ENCODE peak calls at places on chromosomes 6 and 20, in eight cellular contexts. One of them, this sample, is unnamed.

GRCh38 chr20:52269926-52270325 is 78.3 kb upstream of the ZFP64 start:
- DNase-seq in bronchial epithelial cell: no peak
- DNase-seq in activated CD4-positive, alpha-beta T cell treated with anti-CD3 and anti-CD28 coated beads, Interleukin-2, amount 50 U/mL, for 48 hours: no peak
- DNase-seq in EL: no peak
- DNase-seq in NT2/D1: no peak
- DNase-seq in nephron progenitor cell: no peak
- DNase-seq in mucosa of gallbladder: no peak
- DNase-seq in GM12865: no peak
- DNase-seq in this sample: no peak

GRCh38 chr6:150632785-150633465 is 33.2 kb downstream of the PLEKHG1 start:
- DNase-seq in bronchial epithelial cell: no peak
- DNase-seq in activated CD4-positive, alpha-beta T cell treated with anti-CD3 and anti-CD28 coated beads, Interleukin-2, amount 50 U/mL, for 48 hours: no peak
- DNase-seq in EL: no peak
- DNase-seq in NT2/D1: no peak
- DNase-seq in nephron progenitor cell: no peak
- DNase-seq in mucosa of gallbladder: no peak
- DNase-seq in GM12865: peak
- DNase-seq in this sample: no peak

GRCh38 chr20:38985603-38986170 is 23.5 kb downstream of the DHX35 start:
- DNase-seq in bronchial epithelial cell: peak
- DNase-seq in activated CD4-positive, alpha-beta T cell treated with anti-CD3 and anti-CD28 coated beads, Interleukin-2, amount 50 U/mL, for 48 hours: no peak
- DNase-seq in EL: peak
- DNase-seq in NT2/D1: no peak
- DNase-seq in nephron progenitor cell: no peak
- DNase-seq in mucosa of gallbladder: no peak
- DNase-seq in GM12865: peak
- DNase-seq in this sample: no peak

GRCh38 chr20:19660808-19661378 is 97.2 kb upstream of the RIN2 start:
- DNase-seq in bronchial epithelial cell: no peak
- DNase-seq in activated CD4-positive, alpha-beta T cell treated with anti-CD3 and anti-CD28 coated beads, Interleukin-2, amount 50 U/mL, for 48 hours: no peak
- DNase-seq in EL: no peak
- DNase-seq in NT2/D1: no peak
- DNase-seq in nephron progenitor cell: no peak
- DNase-seq in mucosa of gallbladder: no peak
- DNase-seq in GM12865: no peak
- DNase-seq in this sample: no peak

GRCh38 chr20:37574199-37574890 is 46.7 kb upstream of the BLCAP start:
- DNase-seq in bronchial epithelial cell: no peak
- DNase-seq in activated CD4-positive, alpha-beta T cell treated with anti-CD3 and anti-CD28 coated beads, Interleukin-2, amount 50 U/mL, for 48 hours: no peak
- DNase-seq in EL: no peak
- DNase-seq in NT2/D1: no peak
- DNase-seq in nephron progenitor cell: no peak
- DNase-seq in mucosa of gallbladder: no peak
- DNase-seq in GM12865: no peak
- DNase-seq in this sample: no peak

GRCh38 chr6:15996030-15996429 is 132.9 kb upstream of the MYLIP start:
- DNase-seq in bronchial epithelial cell: peak
- DNase-seq in activated CD4-positive, alpha-beta T cell treated with anti-CD3 and anti-CD28 coated beads, Interleukin-2, amount 50 U/mL, for 48 hours: no peak
- DNase-seq in EL: peak
- DNase-seq in NT2/D1: no peak
- DNase-seq in nephron progenitor cell: no peak
- DNase-seq in mucosa of gallbladder: no peak
- DNase-seq in GM12865: no peak
- DNase-seq in this sample: no peak

GRCh38 chr6:160088069-160088773 is 33.4 kb upstream of the SLC22A1 start:
- DNase-seq in bronchial epithelial cell: peak
- DNase-seq in activated CD4-positive, alpha-beta T cell treated with anti-CD3 and anti-CD28 coated beads, Interleukin-2, amount 50 U/mL, for 48 hours: no peak
- DNase-seq in EL: peak
- DNase-seq in NT2/D1: peak
- DNase-seq in nephron progenitor cell: peak
- DNase-seq in mucosa of gallbladder: peak
- DNase-seq in GM12865: no peak
- DNase-seq in this sample: peak

GRCh38 chr6:27472617-27473400 is at the start of gene ZNF184:
- DNase-seq in bronchial epithelial cell: peak
- DNase-seq in activated CD4-positive, alpha-beta T cell treated with anti-CD3 and anti-CD28 coated beads, Interleukin-2, amount 50 U/mL, for 48 hours: peak
- DNase-seq in EL: peak
- DNase-seq in NT2/D1: peak
- DNase-seq in nephron progenitor cell: peak
- DNase-seq in mucosa of gallbladder: peak
- DNase-seq in GM12865: peak
- DNase-seq in this sample: peak

GRCh38 chr6:1481326-1481725 is 92.0 kb downstream of the FOXF2 start:
- DNase-seq in bronchial epithelial cell: peak
- DNase-seq in activated CD4-positive, alpha-beta T cell treated with anti-CD3 and anti-CD28 coated beads, Interleukin-2, amount 50 U/mL, for 48 hours: no peak
- DNase-seq in EL: peak
- DNase-seq in NT2/D1: no peak
- DNase-seq in nephron progenitor cell: no peak
- DNase-seq in mucosa of gallbladder: no peak
- DNase-seq in GM12865: no peak
- DNase-seq in this sample: no peak

GRCh38 chr6:110178626-110179405 is 654 bp downstream of the WASF1 start:
- DNase-seq in bronchial epithelial cell: peak
- DNase-seq in activated CD4-positive, alpha-beta T cell treated with anti-CD3 and anti-CD28 coated beads, Interleukin-2, amount 50 U/mL, for 48 hours: peak
- DNase-seq in EL: peak
- DNase-seq in NT2/D1: no peak
- DNase-seq in nephron progenitor cell: peak
- DNase-seq in mucosa of gallbladder: peak
- DNase-seq in GM12865: peak
- DNase-seq in this sample: peak

GRCh38 chr6:18260448-18261106 is 3.8 kb downstream of the DEK start:
- DNase-seq in bronchial epithelial cell: peak
- DNase-seq in activated CD4-positive, alpha-beta T cell treated with anti-CD3 and anti-CD28 coated beads, Interleukin-2, amount 50 U/mL, for 48 hours: peak
- DNase-seq in EL: peak
- DNase-seq in NT2/D1: no peak
- DNase-seq in nephron progenitor cell: no peak
- DNase-seq in mucosa of gallbladder: no peak
- DNase-seq in GM12865: peak
- DNase-seq in this sample: no peak

GRCh38 chr20:61529354-61529753 is 277.3 kb downstream of the CDH4 start:
- DNase-seq in bronchial epithelial cell: peak
- DNase-seq in activated CD4-positive, alpha-beta T cell treated with anti-CD3 and anti-CD28 coated beads, Interleukin-2, amount 50 U/mL, for 48 hours: no peak
- DNase-seq in EL: no peak
- DNase-seq in NT2/D1: no peak
- DNase-seq in nephron progenitor cell: no peak
- DNase-seq in mucosa of gallbladder: no peak
- DNase-seq in GM12865: no peak
- DNase-seq in this sample: no peak

GRCh38 chr6:107634147-107635057 is 144.5 kb downstream of the SOBP start:
- DNase-seq in bronchial epithelial cell: no peak
- DNase-seq in activated CD4-positive, alpha-beta T cell treated with anti-CD3 and anti-CD28 coated beads, Interleukin-2, amount 50 U/mL, for 48 hours: peak
- DNase-seq in EL: no peak
- DNase-seq in NT2/D1: no peak
- DNase-seq in nephron progenitor cell: no peak
- DNase-seq in mucosa of gallbladder: no peak
- DNase-seq in GM12865: no peak
- DNase-seq in this sample: no peak

GRCh38 chr20:39825950-39826349 is 863.1 kb downstream of the MAFB start:
- DNase-seq in bronchial epithelial cell: peak
- DNase-seq in activated CD4-positive, alpha-beta T cell treated with anti-CD3 and anti-CD28 coated beads, Interleukin-2, amount 50 U/mL, for 48 hours: no peak
- DNase-seq in EL: peak
- DNase-seq in NT2/D1: no peak
- DNase-seq in nephron progenitor cell: no peak
- DNase-seq in mucosa of gallbladder: no peak
- DNase-seq in GM12865: peak
- DNase-seq in this sample: no peak

GRCh38 chr20:11180186-11180585 is 506.4 kb upstream of the JAG1 start:
- DNase-seq in bronchial epithelial cell: no peak
- DNase-seq in activated CD4-positive, alpha-beta T cell treated with anti-CD3 and anti-CD28 coated beads, Interleukin-2, amount 50 U/mL, for 48 hours: no peak
- DNase-seq in EL: no peak
- DNase-seq in NT2/D1: no peak
- DNase-seq in nephron progenitor cell: no peak
- DNase-seq in mucosa of gallbladder: no peak
- DNase-seq in GM12865: no peak
- DNase-seq in this sample: no peak

GRCh38 chr6:41723936-41724637 is 11.3 kb downstream of the TFEB start:
- DNase-seq in bronchial epithelial cell: no peak
- DNase-seq in activated CD4-positive, alpha-beta T cell treated with anti-CD3 and anti-CD28 coated beads, Interleukin-2, amount 50 U/mL, for 48 hours: no peak
- DNase-seq in EL: no peak
- DNase-seq in NT2/D1: no peak
- DNase-seq in nephron progenitor cell: no peak
- DNase-seq in mucosa of gallbladder: no peak
- DNase-seq in GM12865: peak
- DNase-seq in this sample: no peak

GRCh38 chr20:54086444-54087134 is 16.2 kb upstream of the BCAS1 start:
- DNase-seq in bronchial epithelial cell: peak
- DNase-seq in activated CD4-positive, alpha-beta T cell treated with anti-CD3 and anti-CD28 coated beads, Interleukin-2, amount 50 U/mL, for 48 hours: no peak
- DNase-seq in EL: peak
- DNase-seq in NT2/D1: no peak
- DNase-seq in nephron progenitor cell: no peak
- DNase-seq in mucosa of gallbladder: no peak
- DNase-seq in GM12865: no peak
- DNase-seq in this sample: no peak

GRCh38 chr20:57794600-57795346 is 85.0 kb upstream of the PMEPA1 start:
- DNase-seq in bronchial epithelial cell: no peak
- DNase-seq in activated CD4-positive, alpha-beta T cell treated with anti-CD3 and anti-CD28 coated beads, Interleukin-2, amount 50 U/mL, for 48 hours: no peak
- DNase-seq in EL: peak
- DNase-seq in NT2/D1: no peak
- DNase-seq in nephron progenitor cell: no peak
- DNase-seq in mucosa of gallbladder: no peak
- DNase-seq in GM12865: no peak
- DNase-seq in this sample: no peak

GRCh38 chr20:54995553-54995952 is 520.2 kb downstream of the DOK5 start:
- DNase-seq in bronchial epithelial cell: peak
- DNase-seq in activated CD4-positive, alpha-beta T cell treated with anti-CD3 and anti-CD28 coated beads, Interleukin-2, amount 50 U/mL, for 48 hours: no peak
- DNase-seq in EL: no peak
- DNase-seq in NT2/D1: no peak
- DNase-seq in nephron progenitor cell: no peak
- DNase-seq in mucosa of gallbladder: no peak
- DNase-seq in GM12865: no peak
- DNase-seq in this sample: no peak

GRCh38 chr20:10239954-10240353 is 21.3 kb downstream of the SNAP25 start:
- DNase-seq in bronchial epithelial cell: peak
- DNase-seq in activated CD4-positive, alpha-beta T cell treated with anti-CD3 and anti-CD28 coated beads, Interleukin-2, amount 50 U/mL, for 48 hours: no peak
- DNase-seq in EL: peak
- DNase-seq in NT2/D1: no peak
- DNase-seq in nephron progenitor cell: no peak
- DNase-seq in mucosa of gallbladder: peak
- DNase-seq in GM12865: no peak
- DNase-seq in this sample: no peak